ENCODE peak calls at places on chromosomes 6 and 20, in five cellular contexts. W is cardiac fibroblast, L is right atrium auricular region, G is A549, U is stomach. Q is an unnamed sample.

GRCh38 chr6:170388113-170388512 is 81.6 kb downstream of the FAM120B start:
- DNase-seq in L (no peak), W (peak; percentile 58), G (no peak), U (no peak), Q (no peak)

GRCh38 chr20:25259788-25260254 is 11.9 kb downstream of the PYGB start:
- DNase-seq in L (peak; percentile 51), U (no peak), W (no peak), G (no peak), Q (no peak)

GRCh38 chr20:15297059-15297875 is 959.9 kb upstream of the FLRT3 start:
- DNase-seq in W (no peak), U (peak; percentile 74), L (no peak), G (no peak), Q (no peak)

GRCh38 chr20:14580426-14581074 is 243.1 kb upstream of the FLRT3 start:
- DNase-seq in G (peak; percentile 21), U (no peak), L (no peak), W (no peak), Q (no peak)

GRCh38 chr6:21001736-21002135 is 467.5 kb downstream of the CDKAL1 start:
- DNase-seq in U (no peak), W (peak; percentile 52), G (no peak), L (no peak), Q (no peak)

GRCh38 chr6:133610974-133611373 is 277.9 kb upstream of the TCF21 start:
- DNase-seq in G (peak; percentile 31), U (no peak), L (no peak), W (peak; percentile 67), Q (peak; percentile 83)

GRCh38 chr20:41006936-41007871 is 21.4 kb upstream of the TOP1 start:
- DNase-seq in U (no peak), L (no peak), G (no peak), W (no peak), Q (no peak)

GRCh38 chr6:131400054-131400781 is 172.8 kb upstream of the ARG1 start:
- DNase-seq in L (no peak), W (peak; percentile 70), G (peak; percentile 63), U (no peak), Q (peak; percentile 32)

GRCh38 chr6:11780097-11780428 is 1.5 kb upstream of the ADTRP start:
- DNase-seq in U (no peak), W (no peak), L (no peak), G (no peak), Q (no peak)

GRCh38 chr6:135888818-135889217 is 37.3 kb downstream of the PDE7B start:
- DNase-seq in G (no peak), W (no peak), U (no peak), L (no peak), Q (no peak)

GRCh38 chr6:109693128-109693527 is 2.0 kb downstream of the FIG4 start:
- DNase-seq in G (no peak), W (no peak), L (no peak), U (no peak), Q (no peak)

GRCh38 chr6:124780621-124781020 is 181.6 kb upstream of the RNF217 start:
- DNase-seq in U (no peak), G (no peak), W (no peak), L (no peak), Q (no peak)

GRCh38 chr6:72975346-72975745 is 249.9 kb downstream of the KHDC1L start:
- DNase-seq in U (no peak), W (no peak), G (no peak), L (no peak), Q (no peak)

GRCh38 chr6:134446901-134447300 is 129.0 kb upstream of the SGK1 start:
- DNase-seq in W (peak; percentile 51), G (no peak), L (no peak), U (no peak), Q (no peak)

DNA sequence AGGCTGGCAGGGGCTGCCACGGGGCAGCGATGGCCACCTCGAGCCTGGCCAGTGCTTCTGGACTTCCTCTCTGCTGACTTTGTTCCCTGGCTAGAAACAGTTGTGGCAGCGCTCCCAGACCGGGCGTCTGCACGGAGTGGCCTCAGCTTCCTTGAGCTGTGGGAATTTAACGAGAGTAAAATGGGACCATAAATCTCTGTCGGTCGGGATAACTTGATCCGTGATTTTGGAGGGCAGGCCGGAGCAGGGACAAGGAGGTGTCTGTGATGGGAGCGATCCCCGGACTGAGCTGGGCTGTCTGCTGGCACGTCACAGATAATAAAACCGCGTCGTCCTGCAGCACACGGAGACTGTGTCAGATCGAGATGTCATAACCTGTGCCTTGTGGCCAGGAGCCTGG is 6.3 kb upstream of the RBBP8NL start:
- DNase-seq in L (peak; percentile 70), W (peak; percentile 6), G (no peak), U (peak; percentile 76), Q (no peak)
- H3K4me3 ChIP-seq in L (no peak overlapping the region), W (no peak overlapping the region), G (no peak overlapping the region), U (no peak overlapping the region), Q (no peak overlapping the region)

DNA sequence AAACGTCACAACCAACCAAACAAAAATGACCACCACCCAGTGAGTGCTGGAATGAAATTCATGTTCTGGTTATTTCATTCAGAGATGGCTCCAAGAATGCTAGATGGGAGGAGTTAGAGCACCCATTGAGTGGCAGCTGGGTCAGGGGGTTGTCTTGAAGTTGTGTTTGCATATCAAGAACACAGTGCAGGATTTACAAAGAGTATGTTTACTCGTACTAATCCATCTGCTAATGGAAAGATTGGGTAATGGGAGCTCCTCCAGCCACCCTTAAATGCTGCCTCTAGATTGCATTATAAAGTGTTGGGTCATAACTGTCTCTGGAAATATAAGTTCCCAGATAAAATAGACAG is 13.4 kb downstream of the SLC35F1 start:
- DNase-seq in W (no peak), U (no peak), L (no peak), G (no peak), Q (no peak)
- H3K4me3 ChIP-seq in W (no peak overlapping the region), U (peak overlapping the region; percentile 46), L (peak overlapping the region; percentile 45), G (no peak overlapping the region), Q (no peak overlapping the region)

GRCh38 chr6:43183441-43183840 is 1.4 kb downstream of the CUL9 start:
- DNase-seq in L (no peak), U (no peak), G (no peak), W (no peak), Q (no peak)
- H3K4me3 ChIP-seq in L (no peak overlapping the region), U (no peak overlapping the region), G (no peak overlapping the region), W (no peak overlapping the region), Q (no peak overlapping the region)

GRCh38 chr6:13488896-13489237 is 1.5 kb upstream of the GFOD1 start:
- DNase-seq in L (no peak), G (no peak), U (no peak), W (no peak), Q (no peak)
- H3K4me3 ChIP-seq in L (no peak overlapping the region), G (no peak overlapping the region), U (no peak overlapping the region), W (no peak overlapping the region), Q (no peak overlapping the region)

DNA sequence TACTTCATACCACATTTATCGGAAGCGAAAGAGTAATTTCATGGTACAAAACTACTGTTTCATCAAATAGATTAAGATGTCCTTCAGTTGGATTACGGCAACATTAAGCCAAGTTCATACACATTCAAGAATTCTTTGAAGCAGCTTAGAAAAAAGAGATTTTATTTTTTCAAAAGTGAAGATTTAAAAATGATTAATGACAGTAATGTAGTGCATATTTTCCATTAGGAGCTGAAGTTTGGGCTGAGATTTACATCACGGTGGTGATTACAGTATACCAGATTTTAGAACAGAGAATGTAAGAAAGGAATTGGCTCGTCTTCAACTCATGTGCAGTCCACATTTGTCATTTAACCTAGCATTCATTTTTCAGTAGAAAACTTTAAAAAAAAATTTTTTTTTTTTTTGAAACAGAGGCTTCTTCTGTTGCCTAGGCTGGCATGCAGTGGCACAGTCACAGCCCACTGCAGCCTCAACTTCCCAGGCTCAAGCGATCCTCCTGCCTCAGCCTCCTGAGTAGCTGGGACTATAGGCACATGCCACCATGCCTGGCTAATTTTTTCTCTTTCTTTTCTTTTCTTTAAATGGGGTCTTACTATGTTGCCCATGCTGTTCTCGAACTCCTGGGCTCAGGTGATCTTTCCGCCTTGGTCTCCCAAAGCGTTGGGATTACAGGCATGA is 1.9 kb downstream of the SYNJ2 start:
- DNase-seq in W (peak; percentile 20), L (no peak), U (no peak), G (no peak), Q (no peak)
- H3K4me3 ChIP-seq in W (no peak overlapping the region), L (no peak overlapping the region), U (peak overlapping the region; percentile 61), G (peak overlapping the region; percentile 89), Q (peak overlapping the region; percentile 77)

GRCh38 chr6:130367767-130368166 is 1.9 kb downstream of the TMEM200A start:
- DNase-seq in U (no peak), W (no peak), L (no peak), G (no peak), Q (no peak)
- H3K4me3 ChIP-seq in U (no peak overlapping the region), W (no peak overlapping the region), L (no peak overlapping the region), G (no peak overlapping the region), Q (no peak overlapping the region)

GRCh38 chr6:2625581-2625980 is 125.1 kb downstream of the MYLK4 start:
- DNase-seq in U (no peak), W (peak; percentile 86), G (no peak), L (no peak), Q (no peak)
- H3K4me3 ChIP-seq in U (no peak overlapping the region), W (no peak overlapping the region), G (no peak overlapping the region), L (no peak overlapping the region), Q (no peak overlapping the region)